ENCODE peak calls at places on chromosomes 3 and 15, in four cellular contexts. One of them, this sample, is unnamed.

GRCh38 chr3:21954709-21955108 is 203.7 kb upstream of the ZNF385D start:
- DNase-seq in stomach: no peak
- DNase-seq in tibial artery: no peak
- DNase-seq in cardiac muscle cell: no peak
- DNase-seq in this sample: no peak

GRCh38 chr15:33068007-33068441 is 126.5 kb downstream of the FMN1 start:
- DNase-seq in stomach: peak; percentile 87
- DNase-seq in cardiac muscle cell: no peak
- DNase-seq in tibial artery: peak; percentile 78
- DNase-seq in this sample: no peak

GRCh38 chr3:18087963-18088362 is 337.2 kb downstream of the SATB1 start:
- DNase-seq in stomach: no peak
- DNase-seq in tibial artery: no peak
- DNase-seq in cardiac muscle cell: no peak
- DNase-seq in this sample: no peak

GRCh38 chr3:111253733-111254132 is 182.1 kb downstream of the NECTIN3 start:
- DNase-seq in stomach: no peak
- DNase-seq in tibial artery: no peak
- DNase-seq in cardiac muscle cell: no peak
- DNase-seq in this sample: no peak

GRCh38 chr15:77510066-77511044 is 89.7 kb downstream of the HMG20A start:
- DNase-seq in cardiac muscle cell: no peak
- DNase-seq in tibial artery: no peak
- DNase-seq in stomach: no peak
- DNase-seq in this sample: no peak

GRCh38 chr3:17478673-17479072 is 263.8 kb downstream of the TBC1D5 start:
- DNase-seq in cardiac muscle cell: no peak
- DNase-seq in stomach: no peak
- DNase-seq in tibial artery: no peak
- DNase-seq in this sample: no peak

GRCh38 chr3:128923607-128924385 is 44.4 kb downstream of the ACAD9 start:
- DNase-seq in cardiac muscle cell: no peak
- DNase-seq in tibial artery: no peak
- DNase-seq in stomach: no peak
- DNase-seq in this sample: peak; percentile 58

GRCh38 chr3:41507336-41508062 is 308.2 kb downstream of the CTNNB1 start:
- DNase-seq in tibial artery: no peak
- DNase-seq in stomach: no peak
- DNase-seq in cardiac muscle cell: no peak
- DNase-seq in this sample: no peak

GRCh38 chr3:193788189-193788946 is 195.4 kb downstream of the OPA1 start:
- DNase-seq in stomach: peak; percentile 65
- DNase-seq in tibial artery: peak; percentile 52
- DNase-seq in cardiac muscle cell: peak; percentile 86
- DNase-seq in this sample: peak; percentile 46

GRCh38 chr3:50028336-50028735 is 60.4 kb upstream of the RBM5 start:
- DNase-seq in cardiac muscle cell: no peak
- DNase-seq in tibial artery: no peak
- DNase-seq in stomach: no peak
- DNase-seq in this sample: no peak

GRCh38 chr3:69325151-69325550 is 60.7 kb downstream of the FRMD4B start:
- DNase-seq in tibial artery: no peak
- DNase-seq in stomach: no peak
- DNase-seq in cardiac muscle cell: no peak
- DNase-seq in this sample: no peak
- H3K4me1 ChIP-seq in tibial artery: no peaks in the 10 kb centered on the region
- H3K4me1 ChIP-seq in stomach: peaks cover 8% of the 10 kb centered on the region
- H3K4me1 ChIP-seq in cardiac muscle cell: no peaks in the 10 kb centered on the region
- H3K4me1 ChIP-seq in this sample: peaks cover 21% of the 10 kb centered on the region

DNA sequence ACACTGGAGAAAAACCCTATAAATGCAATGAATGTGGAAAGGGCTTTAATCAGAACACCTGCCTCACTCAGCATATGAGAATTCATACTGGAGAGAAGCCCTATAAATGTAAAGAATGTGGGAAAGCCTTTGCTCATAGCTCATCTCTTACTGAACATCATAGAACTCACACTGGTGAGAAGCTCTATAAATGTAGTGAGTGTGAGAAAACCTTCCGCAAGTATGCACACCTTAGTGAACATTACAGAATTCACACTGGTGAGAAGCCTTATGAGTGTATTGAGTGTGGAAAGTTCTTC is 7.4 kb upstream of the ZNF501 start:
- DNase-seq in stomach: no peak
- DNase-seq in cardiac muscle cell: no peak
- DNase-seq in tibial artery: no peak
- DNase-seq in this sample: no peak
- H3K9me3 ChIP-seq in stomach: peaks cover 100% of the 10 kb centered on the region
- H3K9me3 ChIP-seq in cardiac muscle cell: peaks cover 4% of the 10 kb centered on the region
- H3K9me3 ChIP-seq in tibial artery: peaks cover 18% of the 10 kb centered on the region
- H3K9me3 ChIP-seq in this sample: peaks cover 83% of the 10 kb centered on the region

GRCh38 chr3:142633073-142633472 is 36.9 kb downstream of the PLS1 start:
- DNase-seq in stomach: no peak
- DNase-seq in tibial artery: no peak
- DNase-seq in cardiac muscle cell: no peak
- DNase-seq in this sample: no peak
- H3K27ac ChIP-seq in stomach: no peak overlapping the region
- H3K27ac ChIP-seq in tibial artery: no peak overlapping the region
- H3K27ac ChIP-seq in cardiac muscle cell: no peak overlapping the region
- H3K27ac ChIP-seq in this sample: no peak overlapping the region

GRCh38 chr3:142664819-142665218 is 59.0 kb upstream of the TRPC1 start:
- DNase-seq in tibial artery: no peak
- DNase-seq in stomach: no peak
- DNase-seq in cardiac muscle cell: no peak
- DNase-seq in this sample: no peak

GRCh38 chr3:142660379-142660778 is 63.5 kb upstream of the TRPC1 start:
- DNase-seq in stomach: no peak
- DNase-seq in cardiac muscle cell: no peak
- DNase-seq in tibial artery: no peak
- DNase-seq in this sample: no peak

GRCh38 chr3:142664311-142664710 is 59.5 kb upstream of the TRPC1 start:
- DNase-seq in tibial artery: no peak
- DNase-seq in stomach: no peak
- DNase-seq in cardiac muscle cell: no peak
- DNase-seq in this sample: no peak

GRCh38 chr3:142660904-142661303 is 62.9 kb upstream of the TRPC1 start:
- DNase-seq in tibial artery: no peak
- DNase-seq in cardiac muscle cell: no peak
- DNase-seq in stomach: no peak
- DNase-seq in this sample: no peak

GRCh38 chr3:142663865-142664264 is 60.0 kb upstream of the TRPC1 start:
- DNase-seq in cardiac muscle cell: no peak
- DNase-seq in stomach: no peak
- DNase-seq in tibial artery: no peak
- DNase-seq in this sample: no peak
- H3K4me1 ChIP-seq in cardiac muscle cell: no peaks in the 10 kb centered on the region
- H3K4me1 ChIP-seq in stomach: peaks cover 4% of the 10 kb centered on the region
- H3K4me1 ChIP-seq in tibial artery: no peaks in the 10 kb centered on the region
- H3K4me1 ChIP-seq in this sample: no peaks in the 10 kb centered on the region

This sample was measured in CD4-positive, CD25-positive, alpha-beta regulatory T cell.